ENCODE peak calls at places on chromosomes 6 and 20, in seven cellular contexts. R, E, Z, I, V, A and T are unnamed samples.

GRCh38 chr20:60078351-60079250 is 120.4 kb downstream of the CDH26 start:
- DNase-seq in R (no peak), E (peak), Z (no peak), I (no peak), V (no peak), A (no peak), T (no peak)

GRCh38 chr20:47543006-47543431 is 41.3 kb downstream of the NCOA3 start:
- DNase-seq in R (no peak), E (no peak), Z (no peak), I (no peak), V (no peak), A (no peak), T (no peak)

GRCh38 chr20:23021941-23022340 is 13.2 kb upstream of the SSTR4 start:
- DNase-seq in R (no peak), E (no peak), Z (no peak), I (peak), V (no peak), A (no peak), T (no peak)

GRCh38 chr6:17930321-17930993 is 57.0 kb downstream of the KIF13A start:
- DNase-seq in R (no peak), E (no peak), Z (no peak), I (peak), V (no peak), A (no peak), T (no peak)

GRCh38 chr6:134816780-134817179 is 133.1 kb downstream of the ALDH8A1 start:
- DNase-seq in R (no peak), E (no peak), Z (no peak), I (peak), V (no peak), A (no peak), T (no peak)

GRCh38 chr6:161162722-161163121 is 111.1 kb downstream of the AGPAT4 start:
- DNase-seq in R (no peak), E (no peak), Z (no peak), I (no peak), V (no peak), A (no peak), T (no peak)

GRCh38 chr6:131199568-131200272 is 64.5 kb downstream of the AKAP7 start:
- DNase-seq in R (no peak), E (no peak), Z (no peak), I (peak), V (peak), A (peak), T (no peak)

GRCh38 chr6:134183844-134184243 is 131.4 kb upstream of the SLC2A12 start:
- DNase-seq in R (no peak), E (no peak), Z (no peak), I (no peak), V (peak), A (no peak), T (no peak)

GRCh38 chr6:154923199-154923869 is 71.8 kb upstream of the TIAM2 start:
- DNase-seq in R (no peak), E (no peak), Z (no peak), I (no peak), V (peak), A (no peak), T (no peak)

GRCh38 chr20:22686097-22686496 is 101.7 kb upstream of the FOXA2 start:
- DNase-seq in R (no peak), E (peak), Z (peak), I (peak), V (peak), A (peak), T (peak)

GRCh38 chr20:20837574-20838021 is 125.2 kb upstream of the RALGAPA2 start:
- DNase-seq in R (no peak), E (peak), Z (peak), I (peak), V (peak), A (peak), T (peak)

GRCh38 chr20:45290677-45291355 is 15.8 kb upstream of the RBPJL start:
- DNase-seq in R (peak), E (peak), Z (peak), I (peak), V (peak), A (peak), T (peak)

GRCh38 chr6:3808759-3809514 is 40.2 kb upstream of the FAM50B start:
- DNase-seq in R (peak), E (no peak), Z (peak), I (peak), V (no peak), A (no peak), T (no peak)

GRCh38 chr6:45728674-45729073 is 287.0 kb downstream of the CLIC5 start:
- DNase-seq in R (no peak), E (no peak), Z (no peak), I (peak), V (no peak), A (no peak), T (no peak)